ENCODE peak calls at places on chromosomes 13 and 19, in seven cellular contexts. A is lower lobe of right lung, E is breast epithelium, R is gastrocnemius medialis, V is neural crest cell, Z is HL-60, T is ascending aorta. U is an unnamed sample.

GRCh38 chr19:16473875-16474397 is 2.2 kb upstream of the EPS15L1 start:
- DNase-seq in T (no peak), R (no peak), V (no peak), Z (peak), A (no peak), E (no peak), U (no peak)

GRCh38 chr13:42486711-42487198 is 87.2 kb upstream of the TNFSF11 start:
- DNase-seq in T (no peak), V (no peak), Z (no peak), R (no peak), E (no peak), A (no peak), U (no peak)

GRCh38 chr19:6011206-6011605 is 33.3 kb upstream of the RANBP3 start:
- DNase-seq in R (no peak), A (no peak), Z (no peak), T (no peak), V (no peak), E (no peak), U (no peak)

GRCh38 chr19:44356383-44357111 is at the start of gene ZNF112:
- DNase-seq in V (peak), T (peak), A (peak), Z (peak), E (peak), R (peak), U (no peak)

GRCh38 chr19:18906605-18907519 is 10.9 kb upstream of the CERS1 start:
- DNase-seq in A (no peak), E (no peak), R (no peak), V (no peak), Z (no peak), T (no peak), U (peak)

GRCh38 chr19:9883231-9883758 is 48.2 kb downstream of the PIN1 start:
- DNase-seq in Z (no peak), E (no peak), R (no peak), V (no peak), T (no peak), A (no peak), U (no peak)

GRCh38 chr13:113734826-113735125 is 24.2 kb upstream of the TMEM255B start:
- DNase-seq in T (no peak), V (no peak), R (no peak), A (no peak), E (no peak), Z (no peak), U (no peak)

GRCh38 chr13:53408847-53409568 is 380.4 kb downstream of the OLFM4 start:
- DNase-seq in R (no peak), V (no peak), Z (no peak), A (no peak), T (no peak), E (no peak), U (peak)

GRCh38 chr13:33153421-33154381 is 131.9 kb downstream of the STARD13 start:
- DNase-seq in E (no peak), V (no peak), R (no peak), T (no peak), A (no peak), Z (no peak), U (no peak)

GRCh38 chr13:73984949-73985691 is 149.1 kb downstream of the KLF12 start:
- DNase-seq in Z (no peak), R (no peak), E (no peak), T (no peak), A (no peak), V (no peak), U (no peak)

GRCh38 chr13:41915096-41915495 is 45.8 kb downstream of the VWA8 start:
- DNase-seq in A (no peak), Z (no peak), T (no peak), V (no peak), E (no peak), R (no peak), U (no peak)

GRCh38 chr13:33694546-33694945 is 123.4 kb upstream of the RFC3 start:
- DNase-seq in T (no peak), V (no peak), A (no peak), R (no peak), E (no peak), Z (no peak), U (no peak)

GRCh38 chr13:42354246-42355117 is 82.5 kb downstream of the AKAP11 start:
- DNase-seq in V (no peak), R (no peak), A (no peak), Z (no peak), E (no peak), T (no peak), U (no peak)

GRCh38 chr19:31725051-31725450 is 375.8 kb upstream of the TSHZ3 start:
- DNase-seq in Z (no peak), E (no peak), R (no peak), T (no peak), V (no peak), A (no peak), U (no peak)

GRCh38 chr13:90107658-90108057 is 1239.8 kb upstream of the MIR17HG start:
- DNase-seq in Z (no peak), A (no peak), R (no peak), T (no peak), V (no peak), E (no peak), U (no peak)

GRCh38 chr13:113245858-113246791 is 36.7 kb downstream of the CUL4A start:
- DNase-seq in Z (no peak), V (no peak), R (no peak), A (no peak), E (no peak), T (peak), U (no peak)

GRCh38 chr19:17448190-17448967 is at the start of gene TMEM221:
- DNase-seq in E (no peak), A (peak), V (peak), T (peak), Z (peak), R (no peak), U (no peak)

GRCh38 chr19:389246-389934 is 19.6 kb downstream of the C2CD4C start:
- DNase-seq in E (no peak), R (no peak), A (peak), T (no peak), V (no peak), Z (no peak), U (peak)

GRCh38 chr19:41405776-41406175 is 8.2 kb downstream of the BCKDHA start:
- DNase-seq in T (no peak), R (no peak), Z (no peak), A (no peak), E (no peak), V (no peak), U (no peak)

GRCh38 chr19:13260883-13261653 is 110.9 kb downstream of the IER2 start:
- DNase-seq in T (peak), R (no peak), E (no peak), A (no peak), V (no peak), Z (peak), U (peak)

GRCh38 chr13:95235199-95235726 is 66.0 kb downstream of the ABCC4 start:
- DNase-seq in V (no peak), T (no peak), E (no peak), R (no peak), A (no peak), Z (no peak), U (no peak)

GRCh38 chr13:35917942-35918645 is 213.1 kb downstream of the DCLK1 start:
- DNase-seq in Z (no peak), E (no peak), R (no peak), T (no peak), A (no peak), V (no peak), U (no peak)

GRCh38 chr13:28558126-28558525 is 63.2 kb upstream of the FLT1 start:
- DNase-seq in E (no peak), R (no peak), A (no peak), T (no peak), V (no peak), Z (no peak), U (no peak)

GRCh38 chr19:52237771-52238400 is 31.5 kb upstream of the ZNF766 start:
- DNase-seq in R (peak), A (peak), V (peak), E (no peak), Z (peak), T (peak), U (no peak)

GRCh38 chr19:35315883-35316282 is 13.1 kb upstream of the CD22 start:
- DNase-seq in A (no peak), R (no peak), E (no peak), T (no peak), Z (no peak), V (no peak), U (no peak)

GRCh38 chr19:45814851-45815481 is at the start of gene RSPH6A:
- DNase-seq in T (no peak), Z (no peak), A (peak), V (no peak), E (no peak), R (no peak), U (no peak)

GRCh38 chr13:98998831-98999634 is 21.2 kb upstream of the DOCK9 start:
- DNase-seq in R (no peak), V (no peak), E (no peak), Z (no peak), T (no peak), A (no peak), U (no peak)

GRCh38 chr13:95704510-95704909 is 27.6 kb downstream of the DNAJC3 start:
- DNase-seq in E (no peak), A (no peak), R (no peak), T (no peak), Z (no peak), V (no peak), U (no peak)

GRCh38 chr13:100594731-100595130 is 6.1 kb upstream of the GGACT start:
- DNase-seq in V (no peak), Z (no peak), E (no peak), R (no peak), T (no peak), A (no peak), U (no peak)

GRCh38 chr13:113088691-113089020 is 16.9 kb upstream of the F7 start:
- DNase-seq in T (no peak), Z (no peak), A (peak), V (no peak), E (no peak), R (no peak), U (no peak)

GRCh38 chr19:10305139-10305806 is 4.3 kb downstream of the ZGLP1 start:
- DNase-seq in Z (peak), R (no peak), A (peak), T (no peak), E (no peak), V (no peak), U (peak)

GRCh38 chr19:46886546-46887239 is 25.9 kb downstream of the ARHGAP35 start:
- DNase-seq in Z (no peak), R (no peak), A (no peak), T (no peak), V (no peak), E (no peak), U (no peak)

GRCh38 chr13:97889803-97890202 is 63.7 kb upstream of the IPO5 start:
- DNase-seq in V (no peak), T (no peak), A (no peak), R (peak), E (no peak), Z (no peak), U (no peak)

GRCh38 chr13:80586356-80586755 is 245.4 kb upstream of the SPRY2 start:
- DNase-seq in Z (no peak), R (no peak), V (no peak), A (no peak), T (no peak), E (no peak), U (no peak)

GRCh38 chr13:25494708-25495411 is 123.1 kb downstream of the ATP8A2 start:
- DNase-seq in V (no peak), T (no peak), Z (no peak), R (no peak), A (no peak), E (no peak), U (no peak)

GRCh38 chr13:105702441-105702840 is 833.0 kb downstream of the EFNB2 start:
- DNase-seq in A (no peak), V (no peak), T (no peak), R (no peak), E (no peak), Z (no peak), U (no peak)

GRCh38 chr19:58229255-58229639 is 533 bp downstream of the ZNF544 start:
- DNase-seq in R (no peak), E (no peak), A (no peak), T (no peak), Z (peak), V (no peak), U (no peak)

GRCh38 chr13:83819156-83819555 is 63.1 kb downstream of the SLITRK1 start:
- DNase-seq in R (no peak), A (no peak), E (no peak), Z (no peak), T (no peak), V (no peak), U (no peak)

GRCh38 chr13:49869514-49869913 is 66.6 kb downstream of the SPRYD7 start:
- DNase-seq in V (peak), A (no peak), E (no peak), Z (no peak), R (no peak), T (no peak), U (no peak)

GRCh38 chr19:17026706-17027427 is at the start of gene CPAMD8:
- DNase-seq in A (no peak), R (no peak), Z (no peak), T (no peak), E (no peak), V (no peak), U (no peak)

DNA sequence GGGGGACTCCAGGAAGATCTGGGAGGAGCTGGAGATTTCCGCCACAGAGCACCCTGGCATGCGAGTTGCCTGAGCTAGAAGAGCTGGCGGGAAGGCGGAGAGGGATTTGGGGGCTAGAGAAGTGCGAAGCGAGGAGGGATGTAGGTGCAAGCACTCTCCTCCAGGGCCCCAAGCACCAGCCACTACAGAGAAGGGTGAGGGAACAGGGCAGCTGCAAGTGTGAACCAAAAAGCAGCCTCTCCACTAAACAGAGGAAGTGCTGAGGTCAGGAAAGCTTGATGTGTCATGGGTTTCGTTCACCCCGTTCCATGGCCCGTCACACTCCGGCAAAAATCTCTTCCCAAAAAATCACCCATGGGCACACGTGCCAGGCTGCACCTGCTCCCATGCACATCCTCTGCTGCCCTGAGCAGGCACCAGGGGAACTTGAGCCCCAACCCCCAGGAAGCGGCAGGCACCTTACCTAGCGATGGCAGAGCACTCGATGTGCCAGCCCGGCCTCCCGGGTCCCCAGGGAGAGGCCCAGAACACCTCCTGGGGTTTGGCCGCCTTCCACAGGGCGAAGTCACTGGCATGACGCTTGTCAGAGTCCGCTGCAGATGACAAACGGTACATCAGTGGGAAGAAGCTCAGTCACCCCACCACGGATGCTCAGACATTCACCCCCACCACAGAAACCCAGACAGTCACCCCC is 29.3 kb downstream of the CARS2 start:
- DNase-seq in Z (no peak), E (no peak), R (no peak), V (no peak), A (no peak), T (peak), U (peak)
- TF ChIP-seq CTCF in Z (no peak), E (no peak), R (no peak), V (no peak), A (no peak), T (no peak), U (no peak)

GRCh38 chr13:75042809-75043208 is 439.2 kb downstream of the TBC1D4 start:
- DNase-seq in E (no peak), T (no peak), A (no peak), V (no peak), Z (no peak), R (no peak), U (no peak)
- TF ChIP-seq CTCF in E (no peak), T (no peak), A (no peak), V (no peak), Z (no peak), R (no peak), U (no peak)

GRCh38 chr19:15154002-15154612 is 46.7 kb downstream of the NOTCH3 start:
- DNase-seq in V (peak), E (no peak), Z (peak), R (no peak), A (no peak), T (no peak), U (no peak)
- TF ChIP-seq CTCF in V (peak), E (no peak), Z (peak), R (peak), A (peak), T (peak), U (peak)

GRCh38 chr13:92345627-92346026 is 881.0 kb upstream of the GPC6 start:
- DNase-seq in V (no peak), R (no peak), A (no peak), T (no peak), E (no peak), Z (no peak), U (no peak)
- TF ChIP-seq CTCF in V (no peak), R (no peak), A (no peak), T (no peak), E (no peak), Z (no peak), U (no peak)

DNA sequence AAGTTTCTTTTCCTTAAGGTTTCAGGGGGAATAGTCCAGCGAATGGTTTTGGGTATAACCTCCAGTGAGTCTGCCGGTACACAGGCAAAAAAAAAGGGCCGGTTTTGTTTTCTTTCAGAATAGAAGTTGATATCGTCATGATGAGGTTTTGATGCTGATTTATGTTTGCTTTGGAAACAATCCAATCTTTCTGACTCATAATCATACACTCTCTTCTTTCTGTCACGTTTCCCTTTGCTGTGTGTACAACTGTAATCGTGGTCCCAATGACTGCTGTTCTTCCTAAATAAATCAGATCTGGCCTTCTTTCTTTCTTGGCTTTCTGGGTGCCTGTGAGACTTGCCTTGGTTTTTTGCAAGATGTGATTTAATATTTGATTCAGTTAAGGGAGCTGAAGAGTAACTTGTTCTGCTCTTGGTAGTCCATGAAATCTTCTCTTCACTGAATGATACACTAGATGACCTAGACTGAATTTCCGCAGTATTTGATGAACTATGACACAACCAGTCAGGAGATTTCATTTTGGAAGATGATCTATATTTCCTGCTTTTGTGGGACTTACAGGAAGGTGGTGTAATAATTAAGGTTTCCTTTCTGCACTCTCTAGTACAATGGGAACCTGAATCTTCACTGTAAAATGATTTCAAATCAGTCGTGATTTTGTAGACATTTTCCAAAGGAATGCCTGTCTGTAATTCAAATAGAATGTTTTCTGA is 34.9 kb upstream of the METTL21C start:
- DNase-seq in A (no peak), T (no peak), V (no peak), E (no peak), R (no peak), Z (no peak), U (no peak)
- TF ChIP-seq CTCF in A (no peak), T (no peak), V (no peak), E (no peak), R (no peak), Z (no peak), U (no peak)

DNA sequence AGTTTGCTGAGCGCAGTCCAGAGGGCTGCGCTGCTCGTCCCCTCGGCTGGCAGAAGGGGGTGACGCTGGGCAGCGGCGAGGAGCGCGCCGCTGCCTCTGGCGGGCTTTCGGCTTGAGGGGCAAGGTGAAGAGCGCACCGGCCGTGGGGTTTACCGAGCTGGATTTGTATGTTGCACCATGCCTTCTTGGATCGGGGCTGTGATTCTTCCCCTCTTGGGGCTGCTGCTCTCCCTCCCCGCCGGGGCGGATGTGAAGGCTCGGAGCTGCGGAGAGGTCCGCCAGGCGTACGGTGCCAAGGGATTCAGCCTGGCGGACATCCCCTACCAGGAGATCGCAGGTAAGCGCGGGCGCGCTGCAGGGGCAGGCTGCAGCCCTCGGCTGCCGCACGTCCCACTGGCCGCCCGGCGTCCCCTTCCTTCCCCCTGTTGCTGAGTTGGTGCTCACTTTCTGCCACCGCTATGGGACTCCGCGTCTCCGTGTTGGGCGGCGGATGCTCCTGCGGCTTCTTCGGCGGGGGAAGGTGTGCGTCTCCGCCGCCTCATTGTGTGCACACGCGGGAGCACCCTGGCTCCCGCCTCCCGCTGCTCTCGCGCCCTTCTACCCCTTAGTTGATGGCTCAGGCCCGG is 786 bp downstream of the GPC6 start:
- DNase-seq in R (no peak), V (no peak), A (peak), T (no peak), E (no peak), Z (no peak), U (no peak)
- TF ChIP-seq CTCF in R (no peak), V (no peak), A (no peak), T (no peak), E (no peak), Z (no peak), U (no peak)

DNA sequence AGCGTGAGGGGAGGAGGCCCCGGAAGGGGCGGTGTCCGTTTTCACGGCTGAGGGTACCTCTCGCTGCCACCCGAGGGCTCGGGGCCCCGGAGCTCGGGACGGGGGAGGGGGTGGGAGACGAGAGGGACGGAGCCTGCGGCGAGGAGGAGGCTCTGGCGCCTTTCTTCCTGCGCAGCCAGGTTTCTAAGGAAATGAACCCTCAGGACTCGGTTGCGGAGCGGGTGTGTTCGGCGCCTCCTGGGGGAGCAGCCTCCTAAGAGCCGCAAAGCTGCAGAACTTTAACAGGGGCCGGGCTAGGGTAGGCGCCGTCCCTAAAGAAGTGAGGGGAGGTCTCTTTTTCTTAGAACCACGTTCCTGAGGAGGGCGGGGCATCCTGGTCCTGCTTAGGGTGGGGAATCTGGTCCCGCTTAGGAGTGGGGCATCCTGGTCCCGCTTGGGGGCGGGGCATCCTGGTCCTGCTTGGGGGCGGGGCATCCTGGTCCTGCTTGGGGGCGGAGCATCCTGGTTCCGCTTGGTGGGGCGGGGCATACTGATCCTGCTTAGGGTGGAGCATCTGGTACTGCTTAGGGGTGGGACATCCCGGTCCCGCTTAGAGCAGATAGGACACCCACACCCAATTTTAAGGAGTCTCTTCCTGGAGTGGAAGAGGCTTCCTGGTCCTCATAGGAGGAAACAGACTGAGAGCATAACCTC is 6.2 kb downstream of the SYT5 start:
- DNase-seq in E (no peak), Z (no peak), R (no peak), V (peak), A (no peak), T (no peak), U (no peak)
- TF ChIP-seq CTCF in E (no peak), Z (no peak), R (no peak), V (no peak), A (no peak), T (no peak), U (no peak)

U was measured in CD14-positive monocyte.